ENCODE peak calls at places on chromosomes 16 and 17, in ten cellular contexts. K, I, M, S, L, E, C, H, W and F are unnamed samples.

GRCh38 chr16:56401482-56401881 is 23.9 kb downstream of the AMFR start:
- DNase-seq in K (no peak), I (no peak), M (no peak), S (no peak), L (peak; percentile 56), E (no peak), C (no peak), H (peak; percentile 41), W (peak; percentile 68), F (no peak)

GRCh38 chr17:80474933-80475915 is 1.2 kb downstream of the NPTX1 start:
- DNase-seq in K (no peak), I (no peak), M (no peak), S (no peak), L (no peak), E (no peak), C (no peak), H (peak; percentile 51), W (no peak), F (peak; percentile 77)

GRCh38 chr16:69150146-69150865 is 17.9 kb downstream of the UTP4 start:
- DNase-seq in K (peak; percentile 53), I (peak; percentile 1), M (peak; percentile 76), S (peak; percentile 9), L (peak; percentile 63), E (peak; percentile 71), C (peak; percentile 63), H (peak; percentile 42), W (peak; percentile 27), F (peak; percentile 32)

GRCh38 chr17:36937001-36937960 is at the start of gene LHX1:
- DNase-seq in K (no peak), I (no peak), M (no peak), S (no peak), L (no peak), E (no peak), C (no peak), H (peak; percentile 51), W (no peak), F (no peak)

GRCh38 chr17:55420067-55420775 is 1.4 kb downstream of the MMD start:
- DNase-seq in K (no peak), I (no peak), M (no peak), S (peak; percentile 19), L (no peak), E (no peak), C (peak; percentile 68), H (no peak), W (no peak), F (no peak)

GRCh38 chr16:27311449-27311831 is 2.3 kb upstream of the IL4R start:
- DNase-seq in K (no peak), I (no peak), M (no peak), S (no peak), L (no peak), E (no peak), C (no peak), H (no peak), W (no peak), F (no peak)

GRCh38 chr16:55333690-55334089 is 9.7 kb downstream of the IRX6 start:
- DNase-seq in K (no peak), I (no peak), M (no peak), S (no peak), L (no peak), E (no peak), C (no peak), H (no peak), W (no peak), F (no peak)

GRCh38 chr16:73054732-73055481 is 7.0 kb upstream of the ZFHX3 start:
- DNase-seq in K (no peak), I (no peak), M (peak; percentile 62), S (no peak), L (no peak), E (no peak), C (no peak), H (no peak), W (no peak), F (peak; percentile 96)

GRCh38 chr17:47287639-47288038 is 34.0 kb downstream of the ITGB3 start:
- DNase-seq in K (no peak), I (no peak), M (no peak), S (no peak), L (no peak), E (no peak), C (no peak), H (no peak), W (no peak), F (no peak)

GRCh38 chr16:57060323-57061083 is 31.9 kb upstream of the CPNE2 start:
- DNase-seq in K (no peak), I (no peak), M (no peak), S (no peak), L (no peak), E (no peak), C (no peak), H (no peak), W (no peak), F (no peak)

GRCh38 chr16:30663820-30664528 is 5.7 kb downstream of the FBRS start:
- DNase-seq in K (no peak), I (no peak), M (no peak), S (no peak), L (no peak), E (no peak), C (no peak), H (no peak), W (no peak), F (no peak)

GRCh38 chr17:50425682-50426471 is at the start of gene ACSF2:
- DNase-seq in K (peak; percentile 45), I (peak; percentile 28), M (peak; percentile 71), S (peak; percentile 48), L (peak; percentile 92), E (no peak), C (peak; percentile 49), H (peak; percentile 76), W (no peak), F (no peak)

GRCh38 chr16:1673424-1674151 is 4.5 kb upstream of the JPT2 start:
- DNase-seq in K (no peak), I (no peak), M (no peak), S (no peak), L (no peak), E (no peak), C (no peak), H (no peak), W (no peak), F (no peak)

GRCh38 chr17:10772425-10773380 is 31.2 kb downstream of the TMEM238L start:
- DNase-seq in K (peak; percentile 69), I (no peak), M (peak; percentile 14), S (no peak), L (no peak), E (peak; percentile 71), C (no peak), H (peak; percentile 73), W (no peak), F (peak; percentile 67)

GRCh38 chr16:74309789-74310781 is 13.5 kb downstream of the PSMD7 start:
- DNase-seq in K (no peak), I (peak; percentile 15), M (peak; percentile 59), S (no peak), L (no peak), E (peak; percentile 27), C (peak; percentile 29), H (no peak), W (no peak), F (peak; percentile 28)